ENCODE peak calls at places on chromosomes 2 and 18, in six cellular contexts. One of them, this sample, is unnamed.
A peak's percentile ranks its signal among the peaks of the same experiment; 100 is the strongest.

GRCh38 chr2:176680916-176681315 is 411.7 kb downstream of the MTX2 start:
- DNase-seq in SK-N-SH: no peak
- DNase-seq in A549: no peak
- DNase-seq in GM12878: no peak
- DNase-seq in K562: no peak
- DNase-seq in HepG2: no peak
- DNase-seq in this sample: peak; percentile 2

GRCh38 chr2:99850076-99850710 is 292.2 kb downstream of the AFF3 start:
- DNase-seq in SK-N-SH: no peak
- DNase-seq in A549: no peak
- DNase-seq in GM12878: no peak
- DNase-seq in K562: no peak
- DNase-seq in HepG2: no peak
- DNase-seq in this sample: peak; percentile 73

GRCh38 chr2:162199913-162200312 is 43.3 kb downstream of the FAP start:
- DNase-seq in SK-N-SH: no peak
- DNase-seq in A549: no peak
- DNase-seq in GM12878: no peak
- DNase-seq in K562: no peak
- DNase-seq in HepG2: no peak
- DNase-seq in this sample: no peak

GRCh38 chr2:16587629-16588028 is 78.0 kb downstream of the CYRIA start:
- DNase-seq in SK-N-SH: no peak
- DNase-seq in A549: no peak
- DNase-seq in GM12878: no peak
- DNase-seq in K562: no peak
- DNase-seq in HepG2: no peak
- DNase-seq in this sample: no peak

GRCh38 chr18:31741096-31741735 is 19.5 kb downstream of the SLC25A52 start:
- DNase-seq in SK-N-SH: peak; percentile 32
- DNase-seq in A549: no peak
- DNase-seq in GM12878: peak; percentile 16
- DNase-seq in K562: peak; percentile 32
- DNase-seq in HepG2: peak; percentile 41
- DNase-seq in this sample: peak; percentile 36

GRCh38 chr2:10007440-10007839 is 35.9 kb upstream of the KLF11 start:
- DNase-seq in SK-N-SH: no peak
- DNase-seq in A549: no peak
- DNase-seq in GM12878: no peak
- DNase-seq in K562: no peak
- DNase-seq in HepG2: no peak
- DNase-seq in this sample: peak; percentile 27

GRCh38 chr2:223923976-223924375 is 21.2 kb downstream of the WDFY1 start:
- DNase-seq in SK-N-SH: no peak
- DNase-seq in A549: no peak
- DNase-seq in GM12878: no peak
- DNase-seq in K562: no peak
- DNase-seq in HepG2: no peak
- DNase-seq in this sample: no peak

GRCh38 chr2:178804791-178805190 is 2.4 kb downstream of the TTN start:
- DNase-seq in SK-N-SH: peak; percentile 37
- DNase-seq in A549: peak; percentile 30
- DNase-seq in GM12878: no peak
- DNase-seq in K562: peak; percentile 42
- DNase-seq in HepG2: peak; percentile 22
- DNase-seq in this sample: peak; percentile 16

GRCh38 chr18:76416935-76417334 is 78.1 kb downstream of the ZNF516 start:
- DNase-seq in SK-N-SH: no peak
- DNase-seq in A549: no peak
- DNase-seq in GM12878: no peak
- DNase-seq in K562: no peak
- DNase-seq in HepG2: no peak
- DNase-seq in this sample: peak; percentile 61

GRCh38 chr2:199455533-199456382 is 2.0 kb downstream of the SATB2 start:
- DNase-seq in SK-N-SH: no peak
- DNase-seq in A549: peak; percentile 13
- DNase-seq in GM12878: no peak
- DNase-seq in K562: peak; percentile 51
- DNase-seq in HepG2: peak; percentile 80
- DNase-seq in this sample: peak; percentile 31

GRCh38 chr2:134975281-134976009 is 56.8 kb downstream of the CCNT2 start:
- DNase-seq in SK-N-SH: no peak
- DNase-seq in A549: no peak
- DNase-seq in GM12878: no peak
- DNase-seq in K562: no peak
- DNase-seq in HepG2: no peak
- DNase-seq in this sample: no peak

GRCh38 chr2:229501051-229501794 is 213.1 kb downstream of the DNER start:
- DNase-seq in SK-N-SH: no peak
- DNase-seq in A549: no peak
- DNase-seq in GM12878: no peak
- DNase-seq in K562: no peak
- DNase-seq in HepG2: no peak
- DNase-seq in this sample: no peak

GRCh38 chr2:233453111-233453915 is 99.0 kb downstream of the DGKD start:
- DNase-seq in SK-N-SH: no peak
- DNase-seq in A549: no peak
- DNase-seq in GM12878: no peak
- DNase-seq in K562: no peak
- DNase-seq in HepG2: no peak
- DNase-seq in this sample: no peak

GRCh38 chr2:69092857-69093256 is 79.9 kb downstream of the ANTXR1 start:
- DNase-seq in SK-N-SH: no peak
- DNase-seq in A549: no peak
- DNase-seq in GM12878: no peak
- DNase-seq in K562: no peak
- DNase-seq in HepG2: no peak
- DNase-seq in this sample: no peak

GRCh38 chr2:197251576-197251975 is 59.0 kb downstream of the ANKRD44 start:
- DNase-seq in SK-N-SH: no peak
- DNase-seq in A549: no peak
- DNase-seq in GM12878: no peak
- DNase-seq in K562: no peak
- DNase-seq in HepG2: no peak
- DNase-seq in this sample: peak; percentile 10

GRCh38 chr2:12731701-12732280 is 15.1 kb downstream of the TRIB2 start:
- DNase-seq in SK-N-SH: no peak
- DNase-seq in A549: no peak
- DNase-seq in GM12878: no peak
- DNase-seq in K562: no peak
- DNase-seq in HepG2: no peak
- DNase-seq in this sample: no peak

GRCh38 chr2:160376576-160376975 is 117.0 kb downstream of the RBMS1 start:
- DNase-seq in SK-N-SH: no peak
- DNase-seq in A549: no peak
- DNase-seq in GM12878: no peak
- DNase-seq in K562: no peak
- DNase-seq in HepG2: no peak
- DNase-seq in this sample: peak; percentile 63

GRCh38 chr2:169093535-169093934 is 24.2 kb downstream of the DHRS9 start:
- DNase-seq in SK-N-SH: no peak
- DNase-seq in A549: no peak
- DNase-seq in GM12878: no peak
- DNase-seq in K562: no peak
- DNase-seq in HepG2: no peak
- DNase-seq in this sample: no peak

GRCh38 chr2:88669371-88670214 is 21.9 kb upstream of the RPIA start:
- DNase-seq in SK-N-SH: peak; percentile 53
- DNase-seq in A549: peak; percentile 49
- DNase-seq in GM12878: peak; percentile 32
- DNase-seq in K562: peak; percentile 45
- DNase-seq in HepG2: peak; percentile 58
- DNase-seq in this sample: peak; percentile 52

GRCh38 chr2:7111626-7112025 is 194.4 kb downstream of the RNF144A start:
- DNase-seq in SK-N-SH: no peak
- DNase-seq in A549: no peak
- DNase-seq in GM12878: no peak
- DNase-seq in K562: no peak
- DNase-seq in HepG2: no peak
- DNase-seq in this sample: no peak

GRCh38 chr2:232331071-232331470 is 47.5 kb upstream of the ALPP start:
- DNase-seq in SK-N-SH: no peak
- DNase-seq in A549: no peak
- DNase-seq in GM12878: no peak
- DNase-seq in K562: no peak
- DNase-seq in HepG2: no peak
- DNase-seq in this sample: no peak

GRCh38 chr2:213187833-213188532 is 36.6 kb upstream of the IKZF2 start:
- DNase-seq in SK-N-SH: no peak
- DNase-seq in A549: peak; percentile 8
- DNase-seq in GM12878: no peak
- DNase-seq in K562: no peak
- DNase-seq in HepG2: peak; percentile 84
- DNase-seq in this sample: peak; percentile 60

GRCh38 chr2:164737612-164738081 is 104.0 kb downstream of the COBLL1 start:
- DNase-seq in SK-N-SH: peak; percentile 57
- DNase-seq in A549: peak; percentile 66
- DNase-seq in GM12878: no peak
- DNase-seq in K562: peak; percentile 17
- DNase-seq in HepG2: peak; percentile 82
- DNase-seq in this sample: peak; percentile 52

GRCh38 chr18:45626330-45627203 is 11.3 kb downstream of the SLC14A2 start:
- DNase-seq in SK-N-SH: no peak
- DNase-seq in A549: no peak
- DNase-seq in GM12878: no peak
- DNase-seq in K562: no peak
- DNase-seq in HepG2: no peak
- DNase-seq in this sample: peak; percentile 43

GRCh38 chr2:168632733-168633132 is 169.7 kb upstream of the NOSTRIN start:
- DNase-seq in SK-N-SH: peak; percentile 43
- DNase-seq in A549: no peak
- DNase-seq in GM12878: no peak
- DNase-seq in K562: no peak
- DNase-seq in HepG2: no peak
- DNase-seq in this sample: peak; percentile 59

GRCh38 chr2:95073856-95074662 is 47.5 kb downstream of the MRPS5 start:
- DNase-seq in SK-N-SH: peak; percentile 12
- DNase-seq in A549: no peak
- DNase-seq in GM12878: no peak
- DNase-seq in K562: no peak
- DNase-seq in HepG2: no peak
- DNase-seq in this sample: no peak

GRCh38 chr2:113240915-113241911 is 37.5 kb downstream of the PAX8 start:
- DNase-seq in SK-N-SH: peak; percentile 30
- DNase-seq in A549: peak; percentile 99
- DNase-seq in GM12878: no peak
- DNase-seq in K562: peak; percentile 51
- DNase-seq in HepG2: peak; percentile 90
- DNase-seq in this sample: peak; percentile 99

GRCh38 chr2:191374939-191375338 is 129.7 kb downstream of the MYO1B start:
- DNase-seq in SK-N-SH: no peak
- DNase-seq in A549: no peak
- DNase-seq in GM12878: no peak
- DNase-seq in K562: no peak
- DNase-seq in HepG2: no peak
- DNase-seq in this sample: no peak

GRCh38 chr2:23627236-23627990 is 242.4 kb downstream of the KLHL29 start:
- DNase-seq in SK-N-SH: no peak
- DNase-seq in A549: no peak
- DNase-seq in GM12878: no peak
- DNase-seq in K562: no peak
- DNase-seq in HepG2: no peak
- DNase-seq in this sample: no peak

GRCh38 chr2:168216351-168217005 is 30.9 kb downstream of the STK39 start:
- DNase-seq in SK-N-SH: no peak
- DNase-seq in A549: no peak
- DNase-seq in GM12878: no peak
- DNase-seq in K562: no peak
- DNase-seq in HepG2: no peak
- DNase-seq in this sample: peak; percentile 41

DNA sequence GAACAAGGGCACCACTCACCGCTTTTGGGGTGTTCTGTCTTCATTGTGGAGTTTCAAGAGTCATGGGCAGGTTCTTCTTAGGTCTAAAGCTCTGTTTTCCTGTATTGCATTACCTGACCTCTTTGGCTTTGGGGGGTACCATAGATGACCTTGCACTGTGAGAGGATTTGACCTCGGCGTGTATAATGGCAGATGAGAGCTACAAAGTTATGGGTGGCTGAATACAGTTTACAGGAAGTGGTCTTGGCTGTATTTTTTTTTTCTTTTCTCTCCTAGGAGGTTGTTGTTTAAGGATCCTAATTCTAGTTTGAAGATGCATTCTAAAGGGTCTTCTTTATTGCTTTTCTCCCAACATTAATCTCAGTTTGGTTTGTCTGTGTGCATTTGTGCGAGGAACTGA is 11.5 kb downstream of the GAL3ST2 start:
- DNase-seq in SK-N-SH: no peak
- DNase-seq in A549: no peak
- DNase-seq in GM12878: no peak
- DNase-seq in K562: no peak
- DNase-seq in HepG2: no peak
- DNase-seq in this sample: no peak
- TF ChIP-seq SMC3 in SK-N-SH: no peak
- TF ChIP-seq SMC3 in A549: no peak
- TF ChIP-seq SMC3 in GM12878: no peak
- TF ChIP-seq SMC3 in K562: no peak
- TF ChIP-seq SMC3 in HepG2: no peak
- TF ChIP-seq SMC3 in this sample: no peak

GRCh38 chr2:105553538-105554196 is 154.8 kb upstream of the FHL2 start:
- DNase-seq in SK-N-SH: no peak
- DNase-seq in A549: no peak
- DNase-seq in GM12878: no peak
- DNase-seq in K562: no peak
- DNase-seq in HepG2: no peak
- DNase-seq in this sample: peak; percentile 39
- TF ChIP-seq SMC3 in SK-N-SH: no peak
- TF ChIP-seq SMC3 in A549: no peak
- TF ChIP-seq SMC3 in GM12878: no peak
- TF ChIP-seq SMC3 in K562: no peak
- TF ChIP-seq SMC3 in HepG2: no peak
- TF ChIP-seq SMC3 in this sample: no peak

DNA sequence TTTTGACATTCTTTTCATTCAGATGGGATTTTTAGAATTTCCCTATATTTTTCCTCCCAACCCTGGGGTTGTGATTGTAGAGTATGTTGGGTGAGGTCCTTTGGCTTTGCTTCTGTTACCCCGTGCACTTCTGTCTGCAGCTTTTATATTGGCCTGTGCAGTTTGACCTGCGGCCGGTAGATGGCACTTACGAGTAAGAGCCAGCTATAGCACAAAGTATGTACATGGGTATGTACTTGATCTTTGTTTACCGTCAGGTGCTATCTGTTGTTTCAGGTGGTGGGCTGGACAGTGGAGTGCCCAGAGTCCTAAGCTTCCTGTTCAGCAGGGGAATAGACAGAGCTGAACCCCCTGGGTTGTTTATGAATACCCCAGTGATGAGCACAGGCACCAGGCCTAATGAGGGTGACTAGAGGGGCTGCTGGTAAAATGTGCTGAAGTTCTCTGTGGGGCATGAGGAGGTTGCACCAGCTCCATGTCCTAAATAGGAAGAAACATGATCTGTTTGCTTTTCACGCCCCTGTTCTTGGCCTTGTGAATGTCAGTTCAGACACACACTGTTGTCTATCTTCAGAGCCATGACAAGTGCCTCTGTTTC is 58.9 kb upstream of the THUMPD2 start:
- DNase-seq in SK-N-SH: peak; percentile 13
- DNase-seq in A549: peak; percentile 44
- DNase-seq in GM12878: peak; percentile 11
- DNase-seq in K562: peak; percentile 56
- DNase-seq in HepG2: peak; percentile 61
- DNase-seq in this sample: peak; percentile 42
- TF ChIP-seq SMC3 in SK-N-SH: peak; percentile 39
- TF ChIP-seq SMC3 in A549: peak; percentile 50
- TF ChIP-seq SMC3 in GM12878: peak; percentile 42
- TF ChIP-seq SMC3 in K562: peak; percentile 58
- TF ChIP-seq SMC3 in HepG2: peak; percentile 64
- TF ChIP-seq SMC3 in this sample: peak; percentile 56

GRCh38 chr2:45276914-45277313 is 267.7 kb upstream of the SIX2 start:
- DNase-seq in SK-N-SH: no peak
- DNase-seq in A549: no peak
- DNase-seq in GM12878: no peak
- DNase-seq in K562: no peak
- DNase-seq in HepG2: peak; percentile 70
- DNase-seq in this sample: no peak
- TF ChIP-seq SMC3 in SK-N-SH: no peak
- TF ChIP-seq SMC3 in A549: no peak
- TF ChIP-seq SMC3 in GM12878: no peak
- TF ChIP-seq SMC3 in K562: no peak
- TF ChIP-seq SMC3 in HepG2: no peak
- TF ChIP-seq SMC3 in this sample: no peak